ENCODE peak calls at places on chromosomes 2 and 18, in four cellular contexts. Y, W, H and G are unnamed samples.

GRCh38 chr2:144437636-144438035 is 82.3 kb downstream of the ZEB2 start:
- DNase-seq in H (no peak), W (no peak), Y (no peak), G (no peak)

GRCh38 chr2:45651415-45652089 is at the start of gene PRKCE:
- DNase-seq in H (peak; percentile 86), Y (peak; percentile 78), W (no peak), G (no peak)

GRCh38 chr2:33229646-33230045 is 246.8 kb upstream of the RASGRP3 start:
- DNase-seq in Y (no peak), H (no peak), W (no peak), G (no peak)

GRCh38 chr2:222733470-222733845 is 62.0 kb downstream of the MOGAT1 start:
- DNase-seq in W (no peak), Y (no peak), H (no peak), G (no peak)

GRCh38 chr2:45466045-45466444 is 145.0 kb downstream of the SRBD1 start:
- DNase-seq in Y (no peak), W (no peak), H (no peak), G (no peak)

GRCh38 chr2:101330253-101330921 is 21.9 kb upstream of the RNF149 start:
- DNase-seq in Y (no peak), W (no peak), H (no peak), G (no peak)

GRCh38 chr2:86518498-86518897 is 44.7 kb downstream of the CHMP3 start:
- DNase-seq in W (no peak), Y (no peak), H (no peak), G (no peak)

GRCh38 chr2:226795281-226796011 is 4.2 kb downstream of the IRS1 start:
- DNase-seq in Y (peak; percentile 61), W (no peak), H (peak; percentile 76), G (no peak)

GRCh38 chr2:146147448-146148012 is 1627.6 kb upstream of the ZEB2 start:
- DNase-seq in W (no peak), H (no peak), Y (no peak), G (no peak)

GRCh38 chr18:78979682-78980278 is at the start of gene SALL3:
- DNase-seq in H (no peak), Y (no peak), W (no peak), G (no peak)

GRCh38 chr2:85751300-85751575 is 2.6 kb upstream of the ATOH8 start:
- DNase-seq in W (no peak), Y (no peak), H (no peak), G (no peak)

GRCh38 chr18:29191263-29191662 is 1014.3 kb upstream of the CDH2 start:
- DNase-seq in W (peak; percentile 6), Y (no peak), H (no peak), G (no peak)

GRCh38 chr2:25672500-25673169 is 742 bp downstream of the DTNB start:
- DNase-seq in Y (peak; percentile 46), W (no peak), H (no peak), G (no peak)

GRCh38 chr18:43847164-43848091 is 570.1 kb upstream of the SYT4 start:
- DNase-seq in W (peak; percentile 6), Y (no peak), H (no peak), G (no peak)

GRCh38 chr2:74695663-74696062 is 41.6 kb downstream of the SEMA4F start:
- DNase-seq in W (no peak), Y (no peak), H (no peak), G (no peak)

GRCh38 chr18:45282101-45282812 is 333.0 kb upstream of the SLC14A2 start:
- DNase-seq in W (no peak), Y (no peak), H (no peak), G (no peak)

GRCh38 chr18:52572036-52572750 is 232.2 kb downstream of the DCC start:
- DNase-seq in H (no peak), W (no peak), Y (no peak), G (no peak)

GRCh38 chr2:23436346-23437099 is 51.5 kb downstream of the KLHL29 start:
- DNase-seq in Y (peak; percentile 10), W (no peak), H (peak; percentile 46), G (no peak)

GRCh38 chr2:112198780-112199179 is 56.1 kb downstream of the ZC3H8 start:
- DNase-seq in W (no peak), H (no peak), Y (no peak), G (no peak)

GRCh38 chr18:26309283-26309682 is 83.0 kb downstream of the TAF4B start:
- DNase-seq in W (no peak), H (no peak), Y (no peak), G (no peak)

GRCh38 chr2:96636772-96637171 is 1.3 kb downstream of the KANSL3 start:
- DNase-seq in Y (peak; percentile 23), W (no peak), H (no peak), G (no peak)

GRCh38 chr2:36290306-36290705 is 65.3 kb upstream of the CRIM1 start:
- DNase-seq in Y (no peak), W (no peak), H (no peak), G (no peak)

GRCh38 chr2:105396254-105397024 is 2.4 kb downstream of the FHL2 start:
- DNase-seq in H (no peak), W (peak; percentile 83), Y (peak; percentile 82), G (peak; percentile 86)

GRCh38 chr2:43391877-43392214 is 165.4 kb upstream of the ZFP36L2 start:
- DNase-seq in H (no peak), Y (no peak), W (no peak), G (no peak)

GRCh38 chr2:215410932-215411285 is 25.0 kb downstream of the FN1 start:
- DNase-seq in W (peak; percentile 94), Y (no peak), H (no peak), G (peak; percentile 77)

GRCh38 chr2:156456616-156457015 is 20.4 kb downstream of the GPD2 start:
- DNase-seq in W (no peak), Y (no peak), H (no peak), G (no peak)

GRCh38 chr2:182715121-182715895 is 749 bp upstream of the DNAJC10 start:
- DNase-seq in H (no peak), W (no peak), Y (no peak), G (no peak)

GRCh38 chr2:237752761-237753165 is 45.8 kb upstream of the RBM44 start:
- DNase-seq in H (no peak), Y (no peak), W (no peak), G (no peak)

GRCh38 chr18:9824474-9824832 is 61.3 kb upstream of the TXNDC2 start:
- DNase-seq in H (no peak), Y (no peak), W (no peak), G (peak; percentile 71)

GRCh38 chr2:205563646-205564045 is 118.7 kb upstream of the NRP2 start:
- DNase-seq in W (no peak), Y (no peak), H (no peak), G (no peak)

GRCh38 chr2:222042666-222043065 is 256.1 kb downstream of the PAX3 start:
- DNase-seq in H (no peak), Y (no peak), W (no peak), G (no peak)

DNA sequence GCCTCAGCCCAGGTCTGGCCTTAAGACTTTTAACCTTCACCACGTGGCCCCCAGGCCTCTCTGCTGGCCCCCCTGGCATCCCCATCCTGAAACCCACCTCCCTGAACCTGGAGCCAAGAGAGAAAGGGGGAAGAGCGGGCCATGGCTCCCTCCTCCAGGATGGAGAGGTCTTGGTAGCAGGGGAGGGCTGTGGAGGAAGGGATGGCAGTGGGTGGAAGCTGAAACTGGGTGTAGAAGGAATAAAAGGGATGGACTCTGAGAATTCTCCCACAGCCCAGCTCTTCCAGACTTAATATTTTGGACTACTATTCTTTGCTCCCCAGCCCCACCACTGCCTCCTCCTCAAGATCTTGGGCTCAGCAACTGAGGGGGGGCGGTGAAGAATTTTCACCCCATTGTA is 692 bp downstream of the TNS1 start:
- DNase-seq in H (no peak), W (no peak), Y (no peak), G (no peak)
- H3K4me3 ChIP-seq in H (peak overlapping the region; percentile 74), W (peak overlapping the region; percentile 77), Y (peak overlapping the region; percentile 72), G (peak overlapping the region; percentile 76)

GRCh38 chr2:20439193-20439475 is 7.7 kb upstream of the RHOB start:
- DNase-seq in W (no peak), Y (no peak), H (peak; percentile 56), G (no peak)
- H3K4me3 ChIP-seq in W (no peak overlapping the region), Y (no peak overlapping the region), H (peak overlapping the region; percentile 8), G (no peak overlapping the region)

DNA sequence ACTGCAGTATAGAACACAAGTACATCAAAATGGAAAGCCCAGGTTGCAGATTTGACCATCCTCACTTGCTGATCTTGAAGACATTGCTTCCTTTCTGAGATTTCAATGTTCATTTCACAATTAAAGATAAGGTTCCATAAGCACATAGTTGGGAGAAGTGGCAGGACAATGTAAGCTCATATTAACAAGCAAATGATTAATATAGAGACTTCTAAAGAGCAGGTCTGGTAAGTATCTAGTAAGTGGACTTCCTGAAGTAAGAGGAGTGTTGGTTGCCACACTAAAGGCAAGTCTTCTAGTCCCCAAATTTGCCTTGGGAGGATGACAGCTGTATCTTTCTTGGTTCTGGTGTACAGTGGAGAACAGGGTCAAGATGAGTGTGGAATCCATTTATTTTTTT is 1.4 kb upstream of the PTPRM start:
- DNase-seq in H (no peak), Y (no peak), W (no peak), G (no peak)
- H3K4me3 ChIP-seq in H (peak overlapping the region; percentile 87), Y (peak overlapping the region; percentile 92), W (peak overlapping the region; percentile 72), G (no peak overlapping the region)

GRCh38 chr18:75319905-75320304 is 107.6 kb downstream of the SMIM21 start:
- DNase-seq in W (no peak), H (no peak), Y (no peak), G (no peak)
- H3K4me3 ChIP-seq in W (no peak overlapping the region), H (no peak overlapping the region), Y (no peak overlapping the region), G (no peak overlapping the region)

GRCh38 chr2:116162395-116162794 is 1652.1 kb upstream of the DDX18 start:
- DNase-seq in H (no peak), W (no peak), Y (no peak), G (no peak)

GRCh38 chr2:116160657-116161056 is 1653.8 kb upstream of the DDX18 start:
- DNase-seq in W (no peak), H (no peak), Y (no peak), G (no peak)
- H3K4me3 ChIP-seq in W (no peak overlapping the region), H (no peak overlapping the region), Y (no peak overlapping the region), G (no peak overlapping the region)

GRCh38 chr2:203240491-203240890 is 1.7 kb downstream of the CYP20A1 start:
- DNase-seq in Y (no peak), W (no peak), H (no peak), G (no peak)

GRCh38 chr2:203238329-203238710 is 498 bp upstream of the CYP20A1 start:
- DNase-seq in H (no peak), W (no peak), Y (peak; percentile 32), G (no peak)

GRCh38 chr2:203242518-203242917 is 3.7 kb downstream of the CYP20A1 start:
- DNase-seq in H (no peak), Y (no peak), W (no peak), G (no peak)

GRCh38 chr2:203238711-203239526 is at the start of gene CYP20A1:
- DNase-seq in Y (peak; percentile 96), H (peak; percentile 98), W (peak; percentile 90), G (peak; percentile 90)

GRCh38 chr2:203237501-203238238 is 1.1 kb upstream of the CYP20A1 start:
- DNase-seq in W (no peak), H (no peak), Y (no peak), G (no peak)
- H3K4me3 ChIP-seq in W (no peak overlapping the region), H (peak overlapping the region; percentile 86), Y (peak overlapping the region; percentile 74), G (peak overlapping the region; percentile 93)